ENCODE peak calls at places on chromosomes 7 and 10, in eight cellular contexts. Q is prostate gland, W is HCT116, F is breast epithelium, Y is endothelial cell of umbilical vein, O is stomach, T is Panc1, S is HL-60. B is an unnamed sample.
A peak's percentile ranks its signal among the peaks of the same experiment; 100 is the strongest.

GRCh38 chr10:77927343-77928256 is 1.0 kb upstream of the DLG5 start:
- DNase-seq in O (no peak), Y (peak; percentile 13), T (no peak), S (no peak), W (no peak), Q (no peak), F (no peak), B (no peak)

GRCh38 chr10:35554036-35554435 is 51.1 kb upstream of the GJD4 start:
- DNase-seq in O (no peak), Y (no peak), S (no peak), Q (no peak), W (no peak), F (no peak), T (no peak), B (no peak)

GRCh38 chr7:95886501-95887090 is 114.2 kb downstream of the DYNC1I1 start:
- DNase-seq in F (no peak), Q (no peak), S (no peak), Y (peak; percentile 96), T (no peak), W (no peak), O (no peak), B (no peak)

GRCh38 chr7:34128762-34129161 is 223.4 kb downstream of the BMPER start:
- DNase-seq in W (no peak), Q (no peak), F (no peak), T (no peak), S (no peak), O (no peak), Y (no peak), B (peak; percentile 70)

GRCh38 chr7:23443974-23444373 is 26.3 kb downstream of the IGF2BP3 start:
- DNase-seq in Q (no peak), Y (no peak), W (no peak), O (no peak), F (no peak), T (no peak), S (no peak), B (no peak)

GRCh38 chr10:25627606-25628005 is 306.4 kb upstream of the MYO3A start:
- DNase-seq in W (no peak), O (no peak), F (no peak), S (no peak), T (no peak), Y (no peak), Q (no peak), B (no peak)

GRCh38 chr7:6658618-6659345 is 21.7 kb downstream of the ZNF316 start:
- DNase-seq in W (no peak), Q (no peak), O (no peak), F (no peak), Y (no peak), T (no peak), S (no peak), B (no peak)

GRCh38 chr7:46764100-46764941 is 817.6 kb downstream of the TNS3 start:
- DNase-seq in F (no peak), O (peak; percentile 44), S (no peak), Y (peak; percentile 99), W (peak; percentile 95), Q (peak; percentile 11), T (peak; percentile 93), B (no peak)

GRCh38 chr7:102834466-102834865 is 78.3 kb upstream of the LRRC17 start:
- DNase-seq in F (no peak), W (no peak), Y (no peak), T (no peak), Q (no peak), S (no peak), O (no peak), B (no peak)

GRCh38 chr7:102833343-102833742 is 79.5 kb upstream of the LRRC17 start:
- DNase-seq in Y (no peak), W (no peak), S (no peak), Q (no peak), F (no peak), O (no peak), T (no peak), B (no peak)

GRCh38 chr7:102836206-102836938 is 76.4 kb upstream of the LRRC17 start:
- DNase-seq in Q (no peak), W (peak; percentile 24), T (peak; percentile 58), Y (peak; percentile 82), F (no peak), O (no peak), S (no peak), B (peak; percentile 89)

GRCh38 chr7:102836977-102837376 is 75.8 kb upstream of the LRRC17 start:
- DNase-seq in S (no peak), Y (no peak), T (no peak), Q (no peak), F (no peak), W (no peak), O (no peak), B (no peak)

DNA sequence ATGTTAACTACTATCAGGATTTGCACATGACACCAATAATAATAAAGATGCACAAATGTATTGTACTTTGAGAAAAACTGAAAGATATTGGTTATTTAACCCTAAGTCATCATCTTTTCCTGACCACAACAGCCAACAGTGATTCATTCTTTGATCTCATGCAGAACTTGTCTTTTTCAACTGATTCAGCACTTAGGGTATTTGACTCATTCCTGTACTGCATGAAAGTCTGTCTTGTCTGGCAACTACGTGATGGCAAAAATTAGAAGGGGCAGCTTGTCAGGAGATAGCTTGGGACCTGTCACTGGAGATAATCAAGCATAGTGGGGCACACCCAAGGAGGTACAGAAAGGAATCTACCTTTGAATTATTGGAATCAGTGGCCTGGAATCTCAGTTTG is 77.8 kb upstream of the LRRC17 start:
- DNase-seq in F (no peak), T (peak; percentile 50), Q (no peak), S (no peak), O (no peak), Y (peak; percentile 73), W (peak; percentile 60), B (no peak)
- TF ChIP-seq POLR2AphosphoS5 in F (no peak), T (no peak), Q (no peak), S (no peak), O (no peak), Y (no peak), W (no peak), B (no peak)

GRCh38 chr10:3108575-3109105 is 41.3 kb downstream of the PFKP start:
- DNase-seq in Q (no peak), T (no peak), O (no peak), F (no peak), Y (no peak), S (no peak), W (no peak), B (no peak)

GRCh38 chr10:3107426-3107961 is 40.1 kb downstream of the PFKP start:
- DNase-seq in Q (peak; percentile 89), Y (no peak), W (no peak), F (peak; percentile 60), T (no peak), S (no peak), O (no peak), B (no peak)

GRCh38 chr10:3106908-3107425 is 39.6 kb downstream of the PFKP start:
- DNase-seq in W (no peak), Y (no peak), O (no peak), S (no peak), F (no peak), T (no peak), Q (no peak), B (no peak)

GRCh38 chr10:3109196-3109595 is 41.8 kb downstream of the PFKP start:
- DNase-seq in W (no peak), Y (no peak), O (no peak), T (no peak), S (no peak), Q (no peak), F (no peak), B (no peak)

GRCh38 chr10:3108033-3108432 is 40.7 kb downstream of the PFKP start:
- DNase-seq in O (no peak), W (no peak), F (no peak), Y (no peak), T (no peak), Q (no peak), S (no peak), B (no peak)
- H3K27ac ChIP-seq in O (no peak overlapping the region), W (no peak overlapping the region), F (peak overlapping the region; percentile 88), Y (no peak overlapping the region), T (no peak overlapping the region), Q (peak overlapping the region; percentile 63), S (no peak overlapping the region), B (no peak overlapping the region)

DNA sequence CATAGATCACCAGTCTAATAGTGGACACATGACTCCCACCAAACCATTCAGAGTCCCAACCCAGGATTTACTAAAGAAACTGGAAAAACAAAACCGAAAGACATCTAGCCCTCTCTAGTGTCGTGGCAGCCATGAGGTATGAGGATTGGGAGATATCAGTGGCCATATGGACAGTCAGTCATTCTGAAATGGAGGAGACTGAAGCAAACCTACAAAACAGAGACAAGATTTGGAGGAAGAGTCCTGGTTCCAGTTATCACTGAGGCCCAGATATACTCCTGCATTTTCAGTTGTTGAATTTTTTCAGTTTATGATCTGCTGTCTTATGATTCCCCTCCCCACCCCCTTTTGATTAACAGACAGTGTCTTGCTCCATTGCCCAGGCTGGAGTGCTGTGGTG is 9.1 kb upstream of the RALA start:
- DNase-seq in T (no peak), S (no peak), Y (no peak), Q (no peak), W (no peak), O (no peak), F (no peak), B (no peak)
- TF ChIP-seq POLR2AphosphoS5 in T (no peak), S (no peak), Y (no peak), Q (no peak), W (no peak), O (no peak), F (no peak), B (no peak)

DNA sequence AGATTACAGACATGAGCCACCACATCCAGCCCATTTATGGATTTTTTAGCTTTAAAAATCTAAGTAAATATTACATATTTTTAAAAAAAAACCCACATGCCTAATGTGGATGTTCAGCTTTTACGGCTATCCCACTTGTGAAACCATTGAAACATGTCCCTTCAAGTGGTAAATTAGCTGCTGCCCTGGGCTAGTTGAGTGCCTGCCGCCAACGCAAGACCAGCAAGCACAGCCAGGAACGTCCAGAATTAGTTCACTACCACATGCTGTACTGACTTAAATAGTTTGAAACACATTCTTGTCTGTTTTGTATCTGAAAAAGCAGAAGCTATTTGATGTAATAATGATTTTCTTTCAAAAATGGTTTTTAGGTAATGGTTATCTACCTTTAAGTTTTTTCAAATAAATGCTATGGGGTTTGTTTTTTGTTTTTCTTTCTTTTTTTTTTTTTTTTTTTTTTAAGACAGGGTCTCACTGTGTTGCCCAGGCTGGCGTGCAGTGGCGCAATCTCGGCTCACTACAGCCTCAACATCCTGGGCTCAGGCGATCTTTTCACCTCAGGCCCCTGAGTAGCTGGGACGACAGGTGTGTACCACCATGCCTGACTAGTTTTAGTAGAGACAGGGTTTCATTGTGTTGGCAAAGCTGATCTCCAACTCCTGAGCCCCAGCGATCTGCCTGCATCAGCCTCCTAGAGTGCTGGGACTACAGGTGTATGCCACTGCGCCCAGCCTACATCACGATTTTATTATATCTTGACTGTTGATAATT is 57.0 kb downstream of the KLRG2 start:
- DNase-seq in Q (no peak), T (no peak), F (no peak), S (no peak), Y (no peak), O (no peak), W (no peak), B (no peak)
- H3K27ac ChIP-seq in Q (no peak overlapping the region), T (no peak overlapping the region), F (no peak overlapping the region), S (no peak overlapping the region), Y (no peak overlapping the region), O (no peak overlapping the region), W (no peak overlapping the region), B (no peak overlapping the region)

GRCh38 chr10:119283818-119284217 is 76.4 kb downstream of the GRK5 start:
- DNase-seq in O (no peak), W (no peak), T (no peak), Q (no peak), S (no peak), Y (no peak), F (no peak), B (no peak)
- TF ChIP-seq POLR2AphosphoS5 in O (no peak), W (no peak), T (no peak), Q (no peak), S (no peak), Y (no peak), F (no peak), B (no peak)

B was measured in SK-N-MC.